ENCODE peak calls at places on chromosomes 11 and 22, in eight cellular contexts. O, N, J, X, Z, F, W and M are unnamed samples.

GRCh38 chr22:42688241-42688913 is 32.3 kb downstream of the A4GALT start:
- DNase-seq in O (peak), N (peak), J (peak), X (no peak), Z (peak), F (peak), W (no peak), M (peak)

GRCh38 chr11:48013269-48013901 is 33.0 kb downstream of the PTPRJ start:
- DNase-seq in O (peak), N (no peak), J (no peak), X (peak), Z (no peak), F (no peak), W (peak), M (no peak)

GRCh38 chr22:19892249-19892879 is 37.7 kb upstream of the GNB1L start:
- DNase-seq in O (no peak), N (no peak), J (peak), X (peak), Z (no peak), F (no peak), W (peak), M (no peak)

GRCh38 chr11:115676768-115677167 is 172.6 kb upstream of the CADM1 start:
- DNase-seq in O (no peak), N (no peak), J (no peak), X (no peak), Z (no peak), F (no peak), W (no peak), M (no peak)

GRCh38 chr22:22422629-22423112 is 85.9 kb downstream of the ZNF280B start:
- DNase-seq in O (peak), N (peak), J (peak), X (peak), Z (peak), F (peak), W (peak), M (peak)

GRCh38 chr11:73226297-73227006 is 8.4 kb downstream of the P2RY2 start:
- DNase-seq in O (no peak), N (no peak), J (no peak), X (no peak), Z (no peak), F (no peak), W (no peak), M (no peak)

GRCh38 chr11:95229199-95230053 is 1.6 kb downstream of the SESN3 start:
- DNase-seq in O (no peak), N (peak), J (peak), X (no peak), Z (no peak), F (no peak), W (no peak), M (no peak)

GRCh38 chr11:47204633-47204989 is 10.2 kb upstream of the DDB2 start:
- DNase-seq in O (no peak), N (no peak), J (no peak), X (no peak), Z (no peak), F (no peak), W (no peak), M (no peak)

GRCh38 chr11:57219021-57219627 is 17.9 kb downstream of the APLNR start:
- DNase-seq in O (no peak), N (no peak), J (peak), X (no peak), Z (no peak), F (no peak), W (no peak), M (peak)

GRCh38 chr11:68164437-68164836 is 43.2 kb upstream of the CHKA start:
- DNase-seq in O (no peak), N (no peak), J (no peak), X (no peak), Z (no peak), F (no peak), W (no peak), M (no peak)

GRCh38 chr11:119684361-119685072 is 44.5 kb downstream of the NECTIN1 start:
- DNase-seq in O (peak), N (no peak), J (peak), X (no peak), Z (peak), F (no peak), W (no peak), M (peak)

GRCh38 chr22:19988965-19989724 is 27.5 kb downstream of the ARVCF start:
- DNase-seq in O (no peak), N (no peak), J (no peak), X (no peak), Z (no peak), F (no peak), W (no peak), M (no peak)

GRCh38 chr11:12274056-12274455 is 103.3 kb upstream of the PARVA start:
- DNase-seq in O (no peak), N (no peak), J (no peak), X (no peak), Z (no peak), F (no peak), W (no peak), M (no peak)

GRCh38 chr11:128564642-128565245 is 22.6 kb downstream of the ETS1 start:
- DNase-seq in O (no peak), N (no peak), J (no peak), X (no peak), Z (no peak), F (no peak), W (no peak), M (no peak)

GRCh38 chr11:26993965-26994446 is at the start of gene FIBIN:
- DNase-seq in O (no peak), N (no peak), J (no peak), X (no peak), Z (no peak), F (no peak), W (no peak), M (peak)